ENCODE peak calls at places on chromosomes 16 and 17, in five cellular contexts. L is stimulated activated CD4-positive, alpha-beta T cell treated with anti-CD3 and anti-CD28 coated beads, Interleukin-2, amount 100 ng/mL, for 4 hours; E is cardiac fibroblast; X is kidney epithelial cell; A is adrenal gland. B is an unnamed sample.
A peak's percentile ranks its signal among the peaks of the same experiment; 100 is the strongest.

GRCh38 chr17:32861979-32862378 is 14.9 kb downstream of the MYO1D start:
- DNase-seq in E (no peak), A (no peak), L (no peak), X (no peak), B (no peak)

GRCh38 chr16:2692251-2692947 is 10.1 kb downstream of the KCTD5 start:
- DNase-seq in L (no peak), X (no peak), A (peak; percentile 77), E (no peak), B (no peak)

GRCh38 chr16:85696761-85697160 is 8.0 kb upstream of the GINS2 start:
- DNase-seq in L (no peak), A (no peak), E (no peak), X (no peak), B (no peak)

GRCh38 chr16:48963306-48963705 is 318.3 kb downstream of the CBLN1 start:
- DNase-seq in E (no peak), X (no peak), A (no peak), L (no peak), B (no peak)

GRCh38 chr17:79984045-79984840 is 51.4 kb downstream of the TBC1D16 start:
- DNase-seq in L (no peak), X (no peak), A (no peak), E (no peak), B (no peak)

GRCh38 chr17:71378741-71379140 is 742.1 kb upstream of the SOX9 start:
- DNase-seq in E (no peak), A (no peak), X (no peak), L (no peak), B (no peak)

GRCh38 chr16:49353650-49354049 is 20.0 kb upstream of the C16orf78 start:
- DNase-seq in X (no peak), A (no peak), L (no peak), E (peak; percentile 2), B (no peak)

GRCh38 chr17:45976755-45977505 is 22.1 kb upstream of the STH start:
- DNase-seq in A (no peak), E (no peak), L (no peak), X (no peak), B (no peak)

GRCh38 chr17:7655541-7655840 is 4.8 kb downstream of the ATP1B2 start:
- DNase-seq in A (no peak), L (no peak), E (no peak), X (no peak), B (no peak)

GRCh38 chr16:85524365-85524629 is 88.8 kb upstream of the GSE1 start:
- DNase-seq in A (no peak), X (no peak), E (no peak), L (no peak), B (no peak)

GRCh38 chr17:74493381-74493833 is 27.0 kb downstream of the CD300A start:
- DNase-seq in E (peak; percentile 65), L (peak; percentile 52), A (peak; percentile 65), X (no peak), B (peak; percentile 80)

GRCh38 chr16:72924918-72925630 is 122.9 kb downstream of the ZFHX3 start:
- DNase-seq in L (no peak), E (no peak), A (no peak), X (no peak), B (no peak)

GRCh38 chr17:81039854-81040758 is 5.2 kb downstream of the BAIAP2 start:
- DNase-seq in X (no peak), E (peak; percentile 62), L (no peak), A (no peak), B (no peak)

GRCh38 chr17:17152385-17152784 is 53.7 kb downstream of the PLD6 start:
- DNase-seq in X (no peak), L (no peak), A (no peak), E (peak; percentile 15), B (no peak)

GRCh38 chr17:82489851-82490511 is 29.6 kb upstream of the FOXK2 start:
- DNase-seq in L (no peak), X (no peak), E (no peak), A (no peak), B (no peak)

GRCh38 chr17:13765701-13766100 is 164.0 kb upstream of the HS3ST3A1 start:
- DNase-seq in E (no peak), X (no peak), L (no peak), A (no peak), B (no peak)

GRCh38 chr17:68053237-68054030 is 17.9 kb downstream of the KPNA2 start:
- DNase-seq in X (no peak), E (peak; percentile 90), A (no peak), L (no peak), B (no peak)

GRCh38 chr17:81831957-81832607 is 1.0 kb downstream of the MCRIP1 start:
- DNase-seq in L (peak; percentile 31), X (no peak), E (peak; percentile 65), A (no peak), B (no peak)

GRCh38 chr17:82671071-82671470 is 22.8 kb upstream of the WDR45B start:
- DNase-seq in L (no peak), E (no peak), X (no peak), A (no peak), B (no peak)

GRCh38 chr17:40331743-40332641 is 23.0 kb downstream of the RARA start:
- DNase-seq in X (no peak), A (peak; percentile 92), L (no peak), E (peak; percentile 77), B (no peak)

GRCh38 chr16:85979605-85980004 is 80.6 kb downstream of the IRF8 start:
- DNase-seq in A (no peak), L (no peak), E (no peak), X (no peak), B (no peak)

GRCh38 chr16:64893386-64893785 is 228.5 kb downstream of the CDH11 start:
- DNase-seq in E (peak; percentile 45), A (no peak), L (no peak), X (no peak), B (no peak)

GRCh38 chr17:74639704-74640142 is 16.2 kb upstream of the CD300E start:
- DNase-seq in L (no peak), X (no peak), A (no peak), E (no peak), B (no peak)

GRCh38 chr17:63740464-63741181 is 976 bp downstream of the STRADA start:
- DNase-seq in L (no peak), X (no peak), A (no peak), E (peak; percentile 14), B (no peak)

GRCh38 chr17:17141860-17142552 is 64.1 kb downstream of the PLD6 start:
- DNase-seq in X (no peak), E (peak; percentile 63), L (no peak), A (peak; percentile 36), B (peak; percentile 86)

GRCh38 chr17:14330492-14330920 is 29.6 kb downstream of the HS3ST3B1 start:
- DNase-seq in E (no peak), L (no peak), X (no peak), A (no peak), B (no peak)

GRCh38 chr17:21285164-21286065 is 904 bp downstream of the MAP2K3 start:
- DNase-seq in E (peak; percentile 72), L (no peak), A (peak; percentile 72), X (no peak), B (no peak)

GRCh38 chr16:8972843-8973586 is 9.3 kb upstream of the USP7 start:
- DNase-seq in E (no peak), L (no peak), A (no peak), X (no peak), B (no peak)

GRCh38 chr16:75333770-75334169 is 82.3 kb upstream of the BCAR1 start:
- DNase-seq in A (no peak), X (no peak), E (no peak), L (no peak), B (no peak)

GRCh38 chr17:75646626-75646968 is 13.4 kb downstream of the SMIM5 start:
- DNase-seq in E (no peak), X (no peak), A (no peak), L (no peak), B (no peak)

GRCh38 chr17:38898291-38898679 is 27.1 kb upstream of the LASP1NB start:
- DNase-seq in X (no peak), L (no peak), E (no peak), A (no peak), B (no peak)

GRCh38 chr16:84284168-84284722 is 10.4 kb upstream of the WFDC1 start:
- DNase-seq in X (no peak), A (peak; percentile 65), E (peak; percentile 36), L (no peak), B (no peak)

GRCh38 chr17:50272711-50273653 is 1.3 kb upstream of the TMEM92 start:
- DNase-seq in X (no peak), A (peak; percentile 16), E (peak; percentile 60), L (peak; percentile 37), B (peak; percentile 85)

GRCh38 chr17:67559381-67559966 is 158.3 kb upstream of the NOL11 start:
- DNase-seq in L (no peak), X (no peak), A (peak; percentile 38), E (peak; percentile 7), B (no peak)

GRCh38 chr16:81719993-81720392 is 59.1 kb upstream of the PLCG2 start:
- DNase-seq in A (no peak), E (no peak), L (no peak), X (no peak), B (no peak)

GRCh38 chr17:81027591-81028505 is 7.1 kb upstream of the BAIAP2 start:
- DNase-seq in A (no peak), E (no peak), X (no peak), L (peak; percentile 68), B (no peak)

GRCh38 chr16:49489686-49490320 is 116.2 kb downstream of the C16orf78 start:
- DNase-seq in E (no peak), X (no peak), A (peak; percentile 11), L (no peak), B (no peak)

GRCh38 chr16:84844049-84844350 is 24.2 kb downstream of the CRISPLD2 start:
- DNase-seq in A (no peak), L (no peak), X (no peak), E (no peak), B (no peak)

GRCh38 chr16:9125658-9126492 is 34.4 kb downstream of the HAPSTR1 start:
- DNase-seq in X (no peak), E (no peak), A (no peak), L (no peak), B (no peak)

B was measured in HEK293T.